ENCODE peak calls at places on chromosomes 12 and 14, in seven cellular contexts. H is T-cell; K is CD8-positive, alpha-beta memory T cell; D is CD4-positive, CD25-positive, alpha-beta regulatory T cell; X is Right ventricle myocardium inferior; U is HCT116; V is PC-3. R is an unnamed sample.

GRCh38 chr14:54625158-54625557 is 58.2 kb downstream of the SAMD4A start:
- DNase-seq in X (no peak), D (no peak), H (no peak), K (no peak), V (no peak), U (no peak), R (no peak)

GRCh38 chr12:108731866-108732461 is 646 bp upstream of the CORO1C start:
- DNase-seq in D (peak; percentile 96), X (peak; percentile 100), H (peak; percentile 91), K (peak; percentile 93), U (peak; percentile 97), V (peak; percentile 99), R (peak; percentile 89)

GRCh38 chr14:37678916-37679315 is 83.5 kb downstream of the TTC6 start:
- DNase-seq in D (no peak), H (no peak), K (no peak), U (no peak), V (no peak), X (no peak), R (no peak)

GRCh38 chr12:43109626-43110345 is 442.2 kb downstream of the ADAMTS20 start:
- DNase-seq in V (no peak), D (no peak), K (no peak), X (no peak), U (no peak), H (no peak), R (no peak)

GRCh38 chr12:24709201-24709600 is 239.7 kb downstream of the BCAT1 start:
- DNase-seq in X (no peak), H (no peak), U (no peak), D (no peak), V (no peak), K (no peak), R (no peak)

GRCh38 chr12:11022520-11022919 is at the start of gene TAS2R19:
- DNase-seq in K (no peak), V (no peak), D (no peak), H (no peak), U (no peak), X (no peak), R (no peak)

GRCh38 chr12:51910168-51910567 is 2.9 kb downstream of the ACVRL1 start:
- DNase-seq in V (no peak), U (no peak), X (no peak), K (no peak), D (no peak), H (no peak), R (no peak)

GRCh38 chr14:50794063-50794645 is 36.8 kb downstream of the NIN start:
- DNase-seq in V (no peak), U (no peak), D (no peak), X (no peak), K (no peak), H (no peak), R (no peak)

GRCh38 chr12:96585977-96586376 is 96.6 kb downstream of the CFAP54 start:
- DNase-seq in X (no peak), K (no peak), V (no peak), U (no peak), H (no peak), D (no peak), R (no peak)

GRCh38 chr12:54294152-54294913 is 6.5 kb downstream of the NFE2 start:
- DNase-seq in K (peak; percentile 32), U (no peak), V (peak; percentile 49), D (peak; percentile 27), H (peak; percentile 43), X (peak; percentile 80), R (no peak)

GRCh38 chr14:40164083-40164482 is 731.9 kb upstream of the FBXO33 start:
- DNase-seq in H (no peak), U (no peak), X (no peak), K (no peak), D (no peak), V (peak; percentile 93), R (no peak)

GRCh38 chr14:45526715-45527549 is 273.9 kb upstream of the MIS18BP1 start:
- DNase-seq in X (no peak), U (peak; percentile 51), H (no peak), K (no peak), V (peak; percentile 74), D (no peak), R (no peak)

GRCh38 chr12:57461326-57461903 is 1.8 kb downstream of the GLI1 start:
- DNase-seq in V (peak; percentile 32), U (no peak), K (no peak), H (no peak), X (peak; percentile 81), D (peak; percentile 34), R (no peak)

GRCh38 chr14:61247935-61248334 is 33.2 kb downstream of the TMEM30B start:
- DNase-seq in K (no peak), H (no peak), X (no peak), V (peak; percentile 78), D (no peak), U (no peak), R (no peak)

GRCh38 chr12:28611501-28611900 is 421.2 kb downstream of the CCDC91 start:
- DNase-seq in H (no peak), X (no peak), D (no peak), V (peak; percentile 63), K (no peak), U (no peak), R (no peak)

GRCh38 chr12:97561321-97562230 is 99.0 kb downstream of the RMST start:
- DNase-seq in X (no peak), D (no peak), V (peak; percentile 41), U (no peak), H (no peak), K (no peak), R (no peak)

GRCh38 chr14:100902295-100902694 is 1.2 kb downstream of the RTL1 start:
- DNase-seq in D (no peak), V (peak; percentile 37), H (no peak), U (peak; percentile 7), K (no peak), X (no peak), R (no peak)

GRCh38 chr14:105332352-105332874 is 17.9 kb downstream of the PACS2 start:
- DNase-seq in U (no peak), D (no peak), H (no peak), K (no peak), X (no peak), V (no peak), R (no peak)

GRCh38 chr14:51302319-51303030 is 62.4 kb downstream of the TMX1 start:
- DNase-seq in K (no peak), D (no peak), V (peak; percentile 56), U (no peak), X (no peak), H (no peak), R (no peak)

GRCh38 chr12:89225808-89226368 is 126.4 kb downstream of the DUSP6 start:
- DNase-seq in K (no peak), D (no peak), H (no peak), V (peak; percentile 99), U (peak; percentile 97), X (no peak), R (no peak)

GRCh38 chr12:108304633-108305032 is 34.5 kb downstream of the CMKLR1 start:
- DNase-seq in H (no peak), U (no peak), D (no peak), V (no peak), K (no peak), X (no peak), R (no peak)

GRCh38 chr12:115632323-115632722 is 645.2 kb downstream of the MED13L start:
- DNase-seq in K (no peak), V (peak; percentile 67), D (no peak), X (no peak), U (no peak), H (no peak), R (no peak)

GRCh38 chr12:109461846-109462766 is 15.0 kb downstream of the KCTD10 start:
- DNase-seq in U (no peak), H (no peak), X (peak; percentile 94), V (peak; percentile 94), D (no peak), K (no peak), R (no peak)

GRCh38 chr14:100278702-100279101 is 27.5 kb downstream of the SLC25A29 start:
- DNase-seq in V (peak; percentile 27), D (no peak), K (no peak), U (no peak), H (no peak), X (no peak), R (peak; percentile 14)

GRCh38 chr12:120239776-120240494 is 25.6 kb downstream of the PXN start:
- DNase-seq in X (no peak), D (no peak), K (no peak), H (no peak), U (no peak), V (no peak), R (no peak)

GRCh38 chr14:55760801-55761200 is 180.8 kb downstream of the KTN1 start:
- DNase-seq in U (no peak), K (no peak), X (no peak), H (no peak), V (no peak), D (no peak), R (no peak)